ENCODE peak calls at places on chromosomes 5 and 9, in six cellular contexts. I is T-helper 9 cell, M is GM03348, Z is skeletal muscle cell, T is AG20443, F is Daoy. S is an unnamed sample.

GRCh38 chr5:132773601-132774355 is 3.3 kb downstream of the SEPTIN8 start:
- DNase-seq in M (no peak), Z (no peak), T (no peak), F (no peak), I (no peak), S (no peak)

GRCh38 chr5:135517631-135518030 is 18.1 kb downstream of the NEUROG1 start:
- DNase-seq in I (no peak), Z (no peak), M (no peak), T (no peak), F (no peak), S (no peak)

GRCh38 chr5:161691911-161692310 is 6.4 kb downstream of the GABRA6 start:
- DNase-seq in Z (no peak), M (no peak), F (no peak), T (no peak), I (no peak), S (no peak)

GRCh38 chr5:150513375-150514309 is 5.7 kb downstream of the NDST1 start:
- DNase-seq in Z (no peak), F (no peak), I (no peak), T (no peak), M (no peak), S (no peak)

GRCh38 chr5:62720036-62720441 is 141.4 kb downstream of the LRRC70 start:
- DNase-seq in M (peak; percentile 40), T (peak; percentile 56), Z (no peak), F (no peak), I (no peak), S (no peak)

GRCh38 chr9:36263662-36264061 is 5.4 kb upstream of the GNE start:
- DNase-seq in T (no peak), F (no peak), M (no peak), Z (no peak), I (no peak), S (no peak)

GRCh38 chr9:83154821-83155220 is 91.9 kb upstream of the RASEF start:
- DNase-seq in I (no peak), Z (peak; percentile 22), M (no peak), T (no peak), F (peak; percentile 83), S (no peak)

GRCh38 chr9:34993502-34994428 is 4.2 kb downstream of the DNAJB5 start:
- DNase-seq in M (peak; percentile 65), T (peak; percentile 61), F (peak; percentile 60), Z (peak; percentile 69), I (no peak), S (peak; percentile 90)

GRCh38 chr5:6667648-6668047 is 34.4 kb downstream of the SRD5A1 start:
- DNase-seq in Z (no peak), I (no peak), T (no peak), M (no peak), F (no peak), S (no peak)

GRCh38 chr5:170596482-170596881 is 92.7 kb downstream of the KCNIP1 start:
- DNase-seq in M (no peak), Z (no peak), I (no peak), F (no peak), T (no peak), S (no peak)

GRCh38 chr5:28110756-28111155 is 1072.4 kb upstream of the CDH9 start:
- DNase-seq in T (no peak), M (no peak), I (no peak), F (no peak), Z (no peak), S (no peak)

GRCh38 chr5:1468247-1468612 is 23.0 kb upstream of the SLC6A3 start:
- DNase-seq in Z (no peak), M (peak; percentile 67), T (peak; percentile 61), I (no peak), F (no peak), S (no peak)

GRCh38 chr9:137156567-137157375 is 13.1 kb downstream of the LRRC26 start:
- DNase-seq in F (peak; percentile 73), Z (no peak), T (peak; percentile 90), I (peak; percentile 45), M (peak; percentile 90), S (peak; percentile 56)

GRCh38 chr5:179244051-179244450 is 101.2 kb downstream of the ADAMTS2 start:
- DNase-seq in I (no peak), F (no peak), T (no peak), Z (no peak), M (no peak), S (peak; percentile 2)

GRCh38 chr5:135934939-135935338 is 19.8 kb downstream of the LECT2 start:
- DNase-seq in Z (no peak), T (peak; percentile 19), M (no peak), I (no peak), F (no peak), S (no peak)

GRCh38 chr5:21688655-21689054 is 1164.5 kb downstream of the CDH12 start:
- DNase-seq in F (peak; percentile 11), Z (no peak), T (no peak), I (no peak), M (no peak), S (no peak)

GRCh38 chr5:19690978-19691377 is 297.0 kb downstream of the CDH18 start:
- DNase-seq in I (no peak), Z (no peak), F (no peak), M (no peak), T (no peak), S (no peak)

GRCh38 chr5:31635446-31635845 is 3.5 kb upstream of the PDZD2 start:
- DNase-seq in F (no peak), Z (no peak), I (no peak), M (no peak), T (no peak), S (no peak)

GRCh38 chr5:160769264-160769663 is 82.7 kb downstream of the ATP10B start:
- DNase-seq in T (no peak), F (no peak), M (no peak), I (no peak), Z (no peak), S (no peak)

GRCh38 chr9:5569357-5569756 is 59.0 kb downstream of the PDCD1LG2 start:
- DNase-seq in F (no peak), M (no peak), I (no peak), Z (no peak), T (no peak), S (no peak)

GRCh38 chr5:122252319-122252718 is 59.7 kb upstream of the SNCAIP start:
- DNase-seq in I (no peak), F (no peak), M (no peak), T (no peak), Z (no peak), S (no peak)

GRCh38 chr5:62386824-62387223 is 16.9 kb downstream of the DIMT1 start:
- DNase-seq in M (no peak), Z (no peak), I (no peak), T (no peak), F (no peak), S (no peak)

GRCh38 chr9:83572524-83572923 is 34.3 kb upstream of the FRMD3 start:
- DNase-seq in M (peak; percentile 16), T (peak; percentile 32), I (no peak), F (peak; percentile 67), Z (peak; percentile 77), S (no peak)

GRCh38 chr9:33751536-33752129 is 43.7 kb upstream of the PRSS3 start:
- DNase-seq in Z (no peak), I (no peak), T (no peak), F (no peak), M (no peak), S (no peak)

GRCh38 chr5:166379515-166379914 is 1911.9 kb upstream of the WWC1 start:
- DNase-seq in T (no peak), F (no peak), Z (no peak), I (no peak), M (no peak), S (no peak)

GRCh38 chr9:95030344-95030743 is 287.2 kb downstream of the FANCC start:
- DNase-seq in F (no peak), M (no peak), Z (no peak), I (no peak), T (no peak), S (no peak)

GRCh38 chr5:80956272-80956671 is 3.9 kb upstream of the RASGRF2 start:
- DNase-seq in T (no peak), F (no peak), Z (no peak), I (no peak), M (no peak), S (no peak)